ENCODE peak calls at places on chromosomes 1 and 21, in ten cellular contexts. T is cardiac muscle cell; H is IMR-90; V is OCI-LY7; L is GM23338; M is A673; S is esophagus squamous epithelium; A is CD4-positive, alpha-beta memory T cell; U is tibial nerve; N is left ventricle myocardium inferior. G is an unnamed sample. For H3K36me3, the result is how much of the 10 kb centered on the place peaks cover.

GRCh38 chr1:41751804-41752513 is 166.8 kb downstream of the HIVEP3 start:
- DNase-seq in T (no peak), H (peak), V (peak), L (no peak), M (no peak), S (no peak), A (no peak), U (no peak), N (no peak), G (no peak)

GRCh38 chr1:56573311-56573710 is 6.1 kb downstream of the PLPP3 start:
- DNase-seq in T (no peak), H (no peak), V (no peak), L (no peak), M (no peak), S (no peak), A (no peak), U (peak), N (no peak), G (no peak)

GRCh38 chr1:35888255-35888654 is 5.2 kb downstream of the AGO1 start:
- DNase-seq in T (no peak), H (no peak), V (no peak), L (no peak), M (no peak), S (no peak), A (no peak), U (no peak), N (no peak), G (no peak)

GRCh38 chr1:223364685-223365382 is 858 bp upstream of the SUSD4 start:
- DNase-seq in T (peak), H (no peak), V (no peak), L (peak), M (peak), S (no peak), A (peak), U (no peak), N (no peak), G (no peak)

GRCh38 chr1:247008406-247008799 is 546 bp upstream of the ZNF695 start:
- DNase-seq in T (no peak), H (no peak), V (no peak), L (no peak), M (no peak), S (no peak), A (no peak), U (no peak), N (no peak), G (no peak)

GRCh38 chr21:45550552-45551210 is 8.4 kb upstream of the SLC19A1 start:
- DNase-seq in T (no peak), H (no peak), V (peak), L (no peak), M (no peak), S (no peak), A (no peak), U (no peak), N (peak), G (no peak)

GRCh38 chr21:31665397-31665796 is 5.9 kb downstream of the SOD1 start:
- DNase-seq in T (no peak), H (peak), V (no peak), L (no peak), M (peak), S (no peak), A (no peak), U (no peak), N (no peak), G (no peak)

GRCh38 chr1:171313835-171314320 is at the start of gene FMO4:
- DNase-seq in T (peak), H (peak), V (peak), L (peak), M (peak), S (peak), A (peak), U (peak), N (peak), G (peak)

GRCh38 chr1:36988741-36989193 is 45.5 kb downstream of the GRIK3 start:
- DNase-seq in T (no peak), H (no peak), V (no peak), L (no peak), M (no peak), S (no peak), A (no peak), U (no peak), N (no peak), G (no peak)

GRCh38 chr1:193609592-193609991 is 423.2 kb upstream of the B3GALT2 start:
- DNase-seq in T (no peak), H (no peak), V (no peak), L (no peak), M (no peak), S (no peak), A (no peak), U (no peak), N (no peak), G (no peak)

GRCh38 chr1:25006770-25007169 is 76.7 kb upstream of the RUNX3 start:
- DNase-seq in T (peak), H (peak), V (no peak), L (no peak), M (no peak), S (no peak), A (no peak), U (peak), N (no peak), G (no peak)

GRCh38 chr1:66253330-66253921 is 280.5 kb upstream of the SGIP1 start:
- DNase-seq in T (peak), H (peak), V (peak), L (peak), M (peak), S (no peak), A (no peak), U (peak), N (no peak), G (no peak)

GRCh38 chr1:207952617-207953542 is 42.0 kb upstream of the CD34 start:
- DNase-seq in T (no peak), H (no peak), V (no peak), L (no peak), M (no peak), S (no peak), A (no peak), U (no peak), N (no peak), G (no peak)

GRCh38 chr1:114707604-114708003 is 9.0 kb downstream of the NRAS start:
- DNase-seq in T (no peak), H (no peak), V (no peak), L (no peak), M (no peak), S (no peak), A (no peak), U (no peak), N (no peak), G (no peak)

GRCh38 chr1:51960262-51960661 is 30.2 kb downstream of the RAB3B start:
- DNase-seq in T (no peak), H (no peak), V (no peak), L (peak), M (no peak), S (no peak), A (no peak), U (no peak), N (no peak), G (no peak)

GRCh38 chr1:75559141-75559540 is 51.8 kb downstream of the SLC44A5 start:
- DNase-seq in T (no peak), H (no peak), V (no peak), L (no peak), M (no peak), S (no peak), A (no peak), U (no peak), N (no peak), G (no peak)

GRCh38 chr1:156673387-156674121 is 3.7 kb downstream of the NES start:
- DNase-seq in T (no peak), H (peak), V (no peak), L (peak), M (no peak), S (no peak), A (no peak), U (no peak), N (no peak), G (no peak)

GRCh38 chr1:215793210-215793609 is 226.1 kb downstream of the KCTD3 start:
- DNase-seq in T (no peak), H (peak), V (no peak), L (peak), M (peak), S (no peak), A (no peak), U (no peak), N (no peak), G (no peak)

GRCh38 chr1:11778844-11779623 is 17.0 kb downstream of the C1orf167 start:
- DNase-seq in T (no peak), H (no peak), V (no peak), L (no peak), M (no peak), S (no peak), A (no peak), U (no peak), N (no peak), G (no peak)

GRCh38 chr1:14929547-14930223 is 223.9 kb upstream of the TMEM51 start:
- DNase-seq in T (peak), H (peak), V (no peak), L (no peak), M (peak), S (no peak), A (no peak), U (no peak), N (no peak), G (no peak)

GRCh38 chr1:101181930-101182329 is 54.9 kb upstream of the S1PR1 start:
- DNase-seq in T (no peak), H (peak), V (no peak), L (no peak), M (no peak), S (no peak), A (no peak), U (no peak), N (no peak), G (no peak)

GRCh38 chr1:30490554-30491053 is 232.8 kb downstream of the MATN1 start:
- DNase-seq in T (no peak), H (no peak), V (no peak), L (no peak), M (no peak), S (no peak), A (no peak), U (no peak), N (no peak), G (no peak)

GRCh38 chr1:97056386-97056785 is 334.8 kb downstream of the PTBP2 start:
- DNase-seq in T (no peak), H (no peak), V (no peak), L (no peak), M (no peak), S (no peak), A (no peak), U (no peak), N (no peak), G (no peak)

GRCh38 chr1:159828916-159829634 is 2.4 kb downstream of the SLAMF8 start:
- DNase-seq in T (peak), H (no peak), V (peak), L (peak), M (no peak), S (no peak), A (no peak), U (peak), N (peak), G (no peak)

GRCh38 chr1:68111804-68112436 is 61.5 kb upstream of the DIRAS3 start:
- DNase-seq in T (peak), H (peak), V (no peak), L (peak), M (peak), S (no peak), A (no peak), U (peak), N (peak), G (peak)

GRCh38 chr1:169119405-169119804 is 12.9 kb downstream of the ATP1B1 start:
- DNase-seq in T (no peak), H (peak), V (no peak), L (no peak), M (no peak), S (no peak), A (no peak), U (no peak), N (no peak), G (no peak)

GRCh38 chr1:169484683-169485426 is 889 bp downstream of the SLC19A2 start:
- DNase-seq in T (peak), H (peak), V (peak), L (peak), M (peak), S (no peak), A (no peak), U (peak), N (peak), G (no peak)

GRCh38 chr1:42935313-42935624 is 23.4 kb downstream of the SLC2A1 start:
- DNase-seq in T (no peak), H (no peak), V (peak), L (no peak), M (no peak), S (no peak), A (peak), U (no peak), N (no peak), G (no peak)

GRCh38 chr21:20110368-20110767 is 887.8 kb upstream of the NCAM2 start:
- DNase-seq in T (no peak), H (no peak), V (no peak), L (no peak), M (peak), S (no peak), A (no peak), U (no peak), N (no peak), G (no peak)

GRCh38 chr1:228416217-228416971 is at the start of gene TRIM17:
- DNase-seq in T (peak), H (no peak), V (no peak), L (peak), M (peak), S (no peak), A (peak), U (no peak), N (no peak), G (no peak)

GRCh38 chr1:168469690-168470089 is 74.1 kb downstream of the XCL2 start:
- DNase-seq in T (no peak), H (peak), V (no peak), L (no peak), M (peak), S (no peak), A (peak), U (peak), N (peak), G (no peak)

GRCh38 chr1:28249013-28249870 is 10.1 kb upstream of the SESN2 start:
- DNase-seq in T (no peak), H (peak), V (peak), L (peak), M (peak), S (no peak), A (peak), U (no peak), N (peak), G (no peak)

GRCh38 chr1:39332291-39332690 is 127.8 kb downstream of the MACF1 start:
- DNase-seq in T (no peak), H (peak), V (no peak), L (no peak), M (no peak), S (no peak), A (no peak), U (no peak), N (no peak), G (no peak)

GRCh38 chr1:4933232-4933631 is 278.8 kb downstream of the AJAP1 start:
- DNase-seq in T (no peak), H (no peak), V (no peak), L (no peak), M (no peak), S (no peak), A (no peak), U (no peak), N (no peak), G (no peak)

GRCh38 chr1:206706298-206706791 is 21.6 kb downstream of the MAPKAPK2 start:
- DNase-seq in T (no peak), H (peak), V (no peak), L (peak), M (peak), S (no peak), A (no peak), U (no peak), N (no peak), G (no peak)

DNA sequence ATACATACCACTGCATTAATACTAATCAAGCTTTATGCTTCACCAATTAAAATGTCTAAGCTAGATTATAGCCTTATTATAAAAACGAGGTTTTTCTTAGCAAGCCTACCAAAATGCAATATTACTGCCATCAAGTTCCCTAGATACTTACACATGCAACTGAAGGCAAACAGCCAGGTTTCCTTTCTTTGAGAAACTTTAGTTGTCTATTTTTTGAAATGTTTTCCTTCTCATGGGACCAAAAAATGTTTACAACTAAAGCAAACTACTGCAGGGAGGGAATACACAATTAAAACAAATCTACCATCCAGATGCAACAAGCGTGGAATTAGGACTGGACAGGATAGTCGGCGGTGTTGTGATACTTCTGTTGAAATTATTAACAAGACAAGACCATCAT is 1.3 kb downstream of the ZNF644 start:
- DNase-seq in T (no peak), H (peak), V (no peak), L (no peak), M (no peak), S (no peak), A (no peak), U (no peak), N (no peak), G (no peak)
- H3K4me3 ChIP-seq in T (peak), H (peak), V (peak), L (peak), M (peak), S (peak), A (peak), U (peak), N (peak), G (peak)

DNA sequence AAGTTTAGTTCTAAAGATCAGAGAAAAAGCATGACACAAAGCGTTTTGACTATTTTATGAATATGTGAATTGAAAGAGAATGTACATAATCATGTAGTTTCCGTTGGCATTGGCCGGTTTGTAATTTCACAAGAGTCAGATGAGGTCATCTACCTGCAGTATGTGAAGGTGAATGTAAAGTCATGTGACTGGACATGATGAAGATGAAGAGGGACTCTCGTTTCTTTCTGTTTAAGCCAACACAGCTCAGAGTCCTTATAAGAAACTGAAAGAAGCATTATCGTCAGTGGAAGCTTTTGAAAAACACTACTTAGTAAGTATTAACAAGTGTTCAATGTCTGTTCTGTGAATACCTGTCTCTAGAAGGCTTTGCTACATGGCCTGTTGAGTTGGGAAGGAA is 30.9 kb upstream of the PWP2 start:
- DNase-seq in T (no peak), H (no peak), V (no peak), L (no peak), M (no peak), S (no peak), A (no peak), U (no peak), N (no peak), G (no peak)
- H3K36me3 ChIP-seq in T (under half), H (under half), V (half or more), L (under half), M (under half), S (under half), A (half or more), U (half or more), N (half or more), G (half or more)

GRCh38 chr1:1780598-1781525 is 2.6 kb upstream of the NADK start:
- DNase-seq in T (no peak), H (no peak), V (peak), L (no peak), M (no peak), S (no peak), A (no peak), U (no peak), N (no peak), G (no peak)

GRCh38 chr1:1777510-1777909 is 760 bp downstream of the NADK start:
- DNase-seq in T (no peak), H (no peak), V (peak), L (peak), M (no peak), S (no peak), A (no peak), U (peak), N (peak), G (no peak)

GRCh38 chr1:1779691-1780597 is 1.7 kb upstream of the NADK start:
- DNase-seq in T (no peak), H (peak), V (peak), L (peak), M (peak), S (no peak), A (peak), U (peak), N (peak), G (no peak)

GRCh38 chr1:1777950-1778826 is at the start of gene NADK:
- DNase-seq in T (peak), H (peak), V (peak), L (peak), M (peak), S (no peak), A (peak), U (no peak), N (peak), G (no peak)

GRCh38 chr1:1778827-1779675 is 781 bp upstream of the NADK start:
- DNase-seq in T (peak), H (no peak), V (peak), L (peak), M (peak), S (peak), A (peak), U (peak), N (peak), G (no peak)
- H3K27ac ChIP-seq in T (no peak), H (no peak), V (peak), L (peak), M (peak), S (peak), A (peak), U (peak), N (peak), G (peak)

GRCh38 chr1:186188004-186188539 is 187.0 kb downstream of the TPR start:
- DNase-seq in T (no peak), H (peak), V (no peak), L (no peak), M (peak), S (no peak), A (no peak), U (no peak), N (no peak), G (no peak)

GRCh38 chr1:186183219-186183618 is 191.8 kb downstream of the TPR start:
- DNase-seq in T (no peak), H (peak), V (no peak), L (no peak), M (peak), S (no peak), A (no peak), U (peak), N (no peak), G (no peak)

GRCh38 chr1:186188736-186189135 is 186.3 kb downstream of the TPR start:
- DNase-seq in T (no peak), H (peak), V (no peak), L (no peak), M (no peak), S (no peak), A (no peak), U (no peak), N (no peak), G (no peak)

GRCh38 chr1:186187601-186188000 is 187.5 kb downstream of the TPR start:
- DNase-seq in T (no peak), H (no peak), V (no peak), L (no peak), M (no peak), S (no peak), A (no peak), U (no peak), N (no peak), G (no peak)

DNA sequence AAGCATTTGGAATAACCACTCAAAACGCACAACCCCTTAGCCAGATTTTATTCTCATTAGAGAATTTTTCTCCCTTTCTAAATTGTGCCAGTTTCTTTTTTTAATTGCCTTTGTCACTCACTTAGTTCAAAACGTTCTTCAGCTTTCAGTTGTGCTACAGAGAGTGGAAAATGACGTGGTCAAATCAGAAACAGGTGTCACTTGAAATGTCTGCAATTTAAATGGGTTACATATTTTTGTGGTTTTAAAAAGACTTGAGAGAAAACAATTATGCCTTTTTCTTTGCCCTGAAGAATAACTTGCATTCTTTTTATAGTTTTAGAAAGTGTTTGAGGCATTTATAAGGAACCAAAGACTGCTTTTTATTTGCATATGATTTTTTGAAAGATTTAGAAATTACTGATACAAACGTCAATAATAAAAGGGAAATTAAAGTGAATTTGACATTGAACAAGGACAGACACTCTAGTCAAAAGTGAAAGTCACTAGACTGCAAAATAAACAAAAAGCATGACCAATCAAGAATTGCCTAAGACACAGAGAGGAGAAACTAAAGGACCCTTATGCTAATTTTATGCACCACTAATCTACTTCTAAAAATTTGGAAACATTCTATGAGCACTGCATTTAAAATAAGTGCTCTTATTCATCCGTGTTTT is 191.0 kb downstream of the TPR start:
- DNase-seq in T (no peak), H (no peak), V (no peak), L (no peak), M (peak), S (no peak), A (no peak), U (no peak), N (no peak), G (no peak)
- H3K4me3 ChIP-seq in T (no peak), H (no peak), V (peak), L (no peak), M (no peak), S (no peak), A (no peak), U (no peak), N (no peak), G (no peak)